ENCODE peak calls at places on chromosomes 4 and X, in eight cellular contexts. R, F, C, J, M, T, H and S are unnamed samples.

GRCh38 chr4:25299476-25300203 is 12.9 kb upstream of the ZCCHC4 start:
- DNase-seq in R (no peak), F (no peak), C (no peak), J (peak; percentile 21), M (no peak), T (no peak), H (no peak), S (no peak)

GRCh38 chr4:33722254-33722653 is 2522.1 kb downstream of the ARAP2 start:
- DNase-seq in R (no peak), F (no peak), C (no peak), J (no peak), M (no peak), T (no peak), H (peak; percentile 18), S (no peak)

GRCh38 chr4:53654300-53654758 is 63.0 kb upstream of the LNX1 start:
- DNase-seq in R (no peak), F (no peak), C (no peak), J (no peak), M (no peak), T (no peak), H (peak; percentile 84), S (no peak)

GRCh38 chr4:14575919-14576318 is 426.4 kb upstream of the CPEB2 start:
- DNase-seq in R (no peak), F (no peak), C (no peak), J (no peak), M (no peak), T (no peak), H (no peak), S (no peak)

GRCh38 chrX:114049063-114049462 is 534.8 kb upstream of the HTR2C start:
- DNase-seq in R (no peak), F (no peak), C (no peak), J (no peak), M (no peak), T (no peak), H (no peak), S (no peak)

GRCh38 chrX:95996294-95996693 is 688.3 kb upstream of the DIAPH2 start:
- DNase-seq in R (no peak), F (no peak), C (no peak), J (no peak), M (no peak), T (no peak), H (no peak), S (no peak)

GRCh38 chr4:8323947-8324555 is 54.5 kb downstream of the HTRA3 start:
- DNase-seq in R (no peak), F (no peak), C (no peak), J (no peak), M (no peak), T (no peak), H (peak; percentile 14), S (no peak)

GRCh38 chr4:3145251-3145908 is 70.9 kb downstream of the HTT start:
- DNase-seq in R (no peak), F (no peak), C (no peak), J (no peak), M (peak; percentile 30), T (no peak), H (peak; percentile 40), S (no peak)

GRCh38 chr4:75708218-75708691 is 16.1 kb upstream of the USO1 start:
- DNase-seq in R (peak; percentile 62), F (peak; percentile 27), C (no peak), J (no peak), M (no peak), T (no peak), H (no peak), S (peak; percentile 33)

GRCh38 chr4:1572521-1572920 is 111.6 kb downstream of the FAM53A start:
- DNase-seq in R (no peak), F (no peak), C (peak; percentile 7), J (no peak), M (no peak), T (no peak), H (no peak), S (no peak)

GRCh38 chrX:64342811-64343210 is 52.4 kb downstream of the MTMR8 start:
- DNase-seq in R (no peak), F (no peak), C (no peak), J (no peak), M (no peak), T (no peak), H (no peak), S (no peak)